ENCODE peak calls at places on chromosomes 6 and 20, in ten cellular contexts. I is NCI-H1417 treated with DMSO at 0.1 percent for 48 hours; K is HEK293T; F is GM06990; B is activated CD8-positive, alpha-beta memory T cell treated with anti-CD3 and anti-CD28 coated beads for 24 hours; Z is iPS DF 19.7; G is amniotic stem cell; M is stimulated activated CD4-positive, alpha-beta T cell treated with anti-CD3 and anti-CD28 coated beads, Interleukin-2, amount 100 ng/mL, for 48 hours; D is progenitor cell of endocrine pancreas; T is non-pigmented ciliary epithelial cell. W is an unnamed sample.

GRCh38 chr6:106973841-106974336 is 640 bp downstream of the CD24 start:
- DNase-seq in Z (no peak), T (no peak), K (no peak), I (no peak), G (no peak), B (peak; percentile 68), F (peak; percentile 40), M (peak; percentile 2), D (no peak), W (no peak)

GRCh38 chr6:31122803-31123706 is 2.8 kb upstream of the CDSN start:
- DNase-seq in B (no peak), G (peak; percentile 64), Z (no peak), I (no peak), F (no peak), D (no peak), K (no peak), M (no peak), T (peak; percentile 63), W (peak; percentile 42)

GRCh38 chr20:33659341-33660034 is 2.6 kb upstream of the C20orf144 start:
- DNase-seq in M (no peak), D (no peak), Z (no peak), G (no peak), B (no peak), T (no peak), I (no peak), K (no peak), F (no peak), W (peak; percentile 60)

GRCh38 chr20:31496761-31497295 is 17.4 kb upstream of the HM13 start:
- DNase-seq in D (no peak), F (no peak), M (no peak), K (no peak), Z (no peak), B (no peak), T (no peak), I (no peak), G (no peak), W (no peak)

GRCh38 chr20:59253779-59254319 is 46.6 kb upstream of the EDN3 start:
- DNase-seq in Z (no peak), F (no peak), M (no peak), I (no peak), K (no peak), B (peak; percentile 63), D (no peak), G (no peak), T (no peak), W (no peak)

GRCh38 chr20:36792422-36792821 is 18.9 kb upstream of the DSN1 start:
- DNase-seq in M (no peak), K (peak; percentile 70), F (no peak), D (no peak), Z (no peak), G (peak; percentile 49), T (peak; percentile 60), I (no peak), B (no peak), W (no peak)

GRCh38 chr20:49887251-49887827 is 28.0 kb downstream of the SPATA2 start:
- DNase-seq in K (no peak), F (no peak), I (no peak), M (no peak), Z (no peak), T (no peak), D (no peak), G (no peak), B (no peak), W (no peak)

GRCh38 chr20:270517-270916 is 13.0 kb downstream of the DEFB132 start:
- DNase-seq in I (no peak), B (peak; percentile 37), K (no peak), M (no peak), D (no peak), T (no peak), F (no peak), G (no peak), Z (no peak), W (no peak)

GRCh38 chr20:23415958-23416583 is 5.2 kb downstream of the NAPB start:
- DNase-seq in B (no peak), D (no peak), F (no peak), G (no peak), M (no peak), Z (no peak), T (no peak), I (no peak), K (no peak), W (no peak)

GRCh38 chr6:13315896-13316295 is 12.4 kb downstream of the TBC1D7 start:
- DNase-seq in D (no peak), F (no peak), K (no peak), M (no peak), G (no peak), B (no peak), Z (no peak), T (no peak), I (no peak), W (no peak)

GRCh38 chr20:62638055-62638570 is 4.2 kb upstream of the SLCO4A1 start:
- DNase-seq in G (no peak), B (no peak), M (no peak), T (no peak), D (no peak), Z (no peak), F (no peak), K (no peak), I (no peak), W (no peak)

GRCh38 chr6:72761767-72762166 is 139.9 kb downstream of the KCNQ5 start:
- DNase-seq in B (no peak), M (no peak), Z (no peak), D (no peak), K (no peak), F (no peak), T (no peak), G (no peak), I (no peak), W (no peak)

W was measured in posterior cingulate gyrus.